ENCODE peak calls at places on chromosomes 16 and 17, in five cellular contexts. One of them, this sample, is unnamed.

GRCh38 chr16:89583895-89584644 is 8.5 kb downstream of the CPNE7 start:
- DNase-seq in stimulated activated naive CD8-positive, alpha-beta T cell treated with anti-CD3 and anti-CD28 coated beads, Interleukin-15, Interleukin-2, amounts not matched to agents 100 U/mL and 50 U/mL, for 24 hours: no peak
- DNase-seq in AG09309: no peak
- DNase-seq in Daoy: no peak
- DNase-seq in activated CD4-positive, alpha-beta memory T cell treated with anti-CD3 and anti-CD28 coated beads, Interleukin-2, amount 10 ng/mL, durations not matched to agents 7 days and 5 days: no peak
- DNase-seq in this sample: no peak

GRCh38 chr16:5193877-5194276 is 96.3 kb upstream of the EEF2KMT start:
- DNase-seq in Daoy: no peak
- DNase-seq in AG09309: no peak
- DNase-seq in stimulated activated naive CD8-positive, alpha-beta T cell treated with anti-CD3 and anti-CD28 coated beads, Interleukin-15, Interleukin-2, amounts not matched to agents 100 U/mL and 50 U/mL, for 24 hours: no peak
- DNase-seq in activated CD4-positive, alpha-beta memory T cell treated with anti-CD3 and anti-CD28 coated beads, Interleukin-2, amount 10 ng/mL, durations not matched to agents 7 days and 5 days: no peak
- DNase-seq in this sample: no peak

GRCh38 chr16:30413116-30413806 is 5.9 kb downstream of the ZNF771 start:
- DNase-seq in activated CD4-positive, alpha-beta memory T cell treated with anti-CD3 and anti-CD28 coated beads, Interleukin-2, amount 10 ng/mL, durations not matched to agents 7 days and 5 days: no peak
- DNase-seq in Daoy: no peak
- DNase-seq in AG09309: no peak
- DNase-seq in stimulated activated naive CD8-positive, alpha-beta T cell treated with anti-CD3 and anti-CD28 coated beads, Interleukin-15, Interleukin-2, amounts not matched to agents 100 U/mL and 50 U/mL, for 24 hours: no peak
- DNase-seq in this sample: no peak

GRCh38 chr17:8226536-8227237 is 16.3 kb upstream of the AURKB start:
- DNase-seq in AG09309: peak
- DNase-seq in stimulated activated naive CD8-positive, alpha-beta T cell treated with anti-CD3 and anti-CD28 coated beads, Interleukin-15, Interleukin-2, amounts not matched to agents 100 U/mL and 50 U/mL, for 24 hours: peak
- DNase-seq in Daoy: peak
- DNase-seq in activated CD4-positive, alpha-beta memory T cell treated with anti-CD3 and anti-CD28 coated beads, Interleukin-2, amount 10 ng/mL, durations not matched to agents 7 days and 5 days: peak
- DNase-seq in this sample: peak

GRCh38 chr17:56908061-56908542 is 5.7 kb downstream of the TRIM25 start:
- DNase-seq in activated CD4-positive, alpha-beta memory T cell treated with anti-CD3 and anti-CD28 coated beads, Interleukin-2, amount 10 ng/mL, durations not matched to agents 7 days and 5 days: peak
- DNase-seq in stimulated activated naive CD8-positive, alpha-beta T cell treated with anti-CD3 and anti-CD28 coated beads, Interleukin-15, Interleukin-2, amounts not matched to agents 100 U/mL and 50 U/mL, for 24 hours: peak
- DNase-seq in AG09309: no peak
- DNase-seq in Daoy: no peak
- DNase-seq in this sample: no peak

GRCh38 chr17:57756941-57757340 is 11.8 kb upstream of the CCDC182 start:
- DNase-seq in activated CD4-positive, alpha-beta memory T cell treated with anti-CD3 and anti-CD28 coated beads, Interleukin-2, amount 10 ng/mL, durations not matched to agents 7 days and 5 days: no peak
- DNase-seq in Daoy: no peak
- DNase-seq in stimulated activated naive CD8-positive, alpha-beta T cell treated with anti-CD3 and anti-CD28 coated beads, Interleukin-15, Interleukin-2, amounts not matched to agents 100 U/mL and 50 U/mL, for 24 hours: no peak
- DNase-seq in AG09309: no peak
- DNase-seq in this sample: no peak

GRCh38 chr17:70100983-70101382 is 26.0 kb downstream of the KCNJ16 start:
- DNase-seq in Daoy: no peak
- DNase-seq in stimulated activated naive CD8-positive, alpha-beta T cell treated with anti-CD3 and anti-CD28 coated beads, Interleukin-15, Interleukin-2, amounts not matched to agents 100 U/mL and 50 U/mL, for 24 hours: no peak
- DNase-seq in activated CD4-positive, alpha-beta memory T cell treated with anti-CD3 and anti-CD28 coated beads, Interleukin-2, amount 10 ng/mL, durations not matched to agents 7 days and 5 days: no peak
- DNase-seq in AG09309: no peak
- DNase-seq in this sample: no peak

GRCh38 chr16:890217-890616 is 80.6 kb downstream of the LMF1 start:
- DNase-seq in AG09309: no peak
- DNase-seq in stimulated activated naive CD8-positive, alpha-beta T cell treated with anti-CD3 and anti-CD28 coated beads, Interleukin-15, Interleukin-2, amounts not matched to agents 100 U/mL and 50 U/mL, for 24 hours: no peak
- DNase-seq in Daoy: no peak
- DNase-seq in activated CD4-positive, alpha-beta memory T cell treated with anti-CD3 and anti-CD28 coated beads, Interleukin-2, amount 10 ng/mL, durations not matched to agents 7 days and 5 days: no peak
- DNase-seq in this sample: no peak

GRCh38 chr16:74309789-74310781 is 13.5 kb downstream of the PSMD7 start:
- DNase-seq in activated CD4-positive, alpha-beta memory T cell treated with anti-CD3 and anti-CD28 coated beads, Interleukin-2, amount 10 ng/mL, durations not matched to agents 7 days and 5 days: peak
- DNase-seq in Daoy: peak
- DNase-seq in AG09309: peak
- DNase-seq in stimulated activated naive CD8-positive, alpha-beta T cell treated with anti-CD3 and anti-CD28 coated beads, Interleukin-15, Interleukin-2, amounts not matched to agents 100 U/mL and 50 U/mL, for 24 hours: peak
- DNase-seq in this sample: no peak

GRCh38 chr17:29747660-29748059 is 124.9 kb upstream of the CORO6 start:
- DNase-seq in AG09309: no peak
- DNase-seq in activated CD4-positive, alpha-beta memory T cell treated with anti-CD3 and anti-CD28 coated beads, Interleukin-2, amount 10 ng/mL, durations not matched to agents 7 days and 5 days: no peak
- DNase-seq in stimulated activated naive CD8-positive, alpha-beta T cell treated with anti-CD3 and anti-CD28 coated beads, Interleukin-15, Interleukin-2, amounts not matched to agents 100 U/mL and 50 U/mL, for 24 hours: no peak
- DNase-seq in Daoy: no peak
- DNase-seq in this sample: no peak

GRCh38 chr16:72895951-72896350 is 152.0 kb downstream of the ZFHX3 start:
- DNase-seq in Daoy: no peak
- DNase-seq in AG09309: no peak
- DNase-seq in activated CD4-positive, alpha-beta memory T cell treated with anti-CD3 and anti-CD28 coated beads, Interleukin-2, amount 10 ng/mL, durations not matched to agents 7 days and 5 days: no peak
- DNase-seq in stimulated activated naive CD8-positive, alpha-beta T cell treated with anti-CD3 and anti-CD28 coated beads, Interleukin-15, Interleukin-2, amounts not matched to agents 100 U/mL and 50 U/mL, for 24 hours: no peak
- DNase-seq in this sample: no peak

GRCh38 chr16:76946879-76947278 is 244.1 kb upstream of the MON1B start:
- DNase-seq in activated CD4-positive, alpha-beta memory T cell treated with anti-CD3 and anti-CD28 coated beads, Interleukin-2, amount 10 ng/mL, durations not matched to agents 7 days and 5 days: no peak
- DNase-seq in Daoy: peak
- DNase-seq in stimulated activated naive CD8-positive, alpha-beta T cell treated with anti-CD3 and anti-CD28 coated beads, Interleukin-15, Interleukin-2, amounts not matched to agents 100 U/mL and 50 U/mL, for 24 hours: no peak
- DNase-seq in AG09309: peak
- DNase-seq in this sample: peak

GRCh38 chr17:1013729-1014090 is 16.8 kb downstream of the TIMM22 start:
- DNase-seq in stimulated activated naive CD8-positive, alpha-beta T cell treated with anti-CD3 and anti-CD28 coated beads, Interleukin-15, Interleukin-2, amounts not matched to agents 100 U/mL and 50 U/mL, for 24 hours: no peak
- DNase-seq in Daoy: no peak
- DNase-seq in activated CD4-positive, alpha-beta memory T cell treated with anti-CD3 and anti-CD28 coated beads, Interleukin-2, amount 10 ng/mL, durations not matched to agents 7 days and 5 days: no peak
- DNase-seq in AG09309: no peak
- DNase-seq in this sample: no peak

GRCh38 chr17:63848834-63849689 is 6.6 kb upstream of the SMARCD2 start:
- DNase-seq in stimulated activated naive CD8-positive, alpha-beta T cell treated with anti-CD3 and anti-CD28 coated beads, Interleukin-15, Interleukin-2, amounts not matched to agents 100 U/mL and 50 U/mL, for 24 hours: peak
- DNase-seq in activated CD4-positive, alpha-beta memory T cell treated with anti-CD3 and anti-CD28 coated beads, Interleukin-2, amount 10 ng/mL, durations not matched to agents 7 days and 5 days: peak
- DNase-seq in Daoy: peak
- DNase-seq in AG09309: peak
- DNase-seq in this sample: peak

GRCh38 chr17:20314834-20315233 is 152.5 kb downstream of the LGALS9B start:
- DNase-seq in stimulated activated naive CD8-positive, alpha-beta T cell treated with anti-CD3 and anti-CD28 coated beads, Interleukin-15, Interleukin-2, amounts not matched to agents 100 U/mL and 50 U/mL, for 24 hours: no peak
- DNase-seq in Daoy: no peak
- DNase-seq in activated CD4-positive, alpha-beta memory T cell treated with anti-CD3 and anti-CD28 coated beads, Interleukin-2, amount 10 ng/mL, durations not matched to agents 7 days and 5 days: no peak
- DNase-seq in AG09309: no peak
- DNase-seq in this sample: no peak

GRCh38 chr16:79912592-79913310 is 312.2 kb upstream of the MAF start:
- DNase-seq in activated CD4-positive, alpha-beta memory T cell treated with anti-CD3 and anti-CD28 coated beads, Interleukin-2, amount 10 ng/mL, durations not matched to agents 7 days and 5 days: no peak
- DNase-seq in AG09309: no peak
- DNase-seq in Daoy: peak
- DNase-seq in stimulated activated naive CD8-positive, alpha-beta T cell treated with anti-CD3 and anti-CD28 coated beads, Interleukin-15, Interleukin-2, amounts not matched to agents 100 U/mL and 50 U/mL, for 24 hours: no peak
- DNase-seq in this sample: no peak

GRCh38 chr17:34133350-34133749 is 121.7 kb upstream of the CCL2 start:
- DNase-seq in Daoy: no peak
- DNase-seq in stimulated activated naive CD8-positive, alpha-beta T cell treated with anti-CD3 and anti-CD28 coated beads, Interleukin-15, Interleukin-2, amounts not matched to agents 100 U/mL and 50 U/mL, for 24 hours: no peak
- DNase-seq in AG09309: no peak
- DNase-seq in activated CD4-positive, alpha-beta memory T cell treated with anti-CD3 and anti-CD28 coated beads, Interleukin-2, amount 10 ng/mL, durations not matched to agents 7 days and 5 days: no peak
- DNase-seq in this sample: no peak

GRCh38 chr17:35257080-35257701 is 14.3 kb downstream of the SLFN5 start:
- DNase-seq in Daoy: peak
- DNase-seq in stimulated activated naive CD8-positive, alpha-beta T cell treated with anti-CD3 and anti-CD28 coated beads, Interleukin-15, Interleukin-2, amounts not matched to agents 100 U/mL and 50 U/mL, for 24 hours: no peak
- DNase-seq in activated CD4-positive, alpha-beta memory T cell treated with anti-CD3 and anti-CD28 coated beads, Interleukin-2, amount 10 ng/mL, durations not matched to agents 7 days and 5 days: no peak
- DNase-seq in AG09309: no peak
- DNase-seq in this sample: no peak

GRCh38 chr17:1492249-1493206 is at the start of gene MYO1C:
- DNase-seq in stimulated activated naive CD8-positive, alpha-beta T cell treated with anti-CD3 and anti-CD28 coated beads, Interleukin-15, Interleukin-2, amounts not matched to agents 100 U/mL and 50 U/mL, for 24 hours: no peak
- DNase-seq in AG09309: no peak
- DNase-seq in activated CD4-positive, alpha-beta memory T cell treated with anti-CD3 and anti-CD28 coated beads, Interleukin-2, amount 10 ng/mL, durations not matched to agents 7 days and 5 days: no peak
- DNase-seq in Daoy: no peak
- DNase-seq in this sample: no peak

GRCh38 chr17:17729620-17730249 is 48.5 kb downstream of the RAI1 start:
- DNase-seq in activated CD4-positive, alpha-beta memory T cell treated with anti-CD3 and anti-CD28 coated beads, Interleukin-2, amount 10 ng/mL, durations not matched to agents 7 days and 5 days: peak
- DNase-seq in stimulated activated naive CD8-positive, alpha-beta T cell treated with anti-CD3 and anti-CD28 coated beads, Interleukin-15, Interleukin-2, amounts not matched to agents 100 U/mL and 50 U/mL, for 24 hours: peak
- DNase-seq in Daoy: no peak
- DNase-seq in AG09309: no peak
- DNase-seq in this sample: no peak

GRCh38 chr17:27593857-27594255 is 37.1 kb upstream of the LGALS9 start:
- DNase-seq in activated CD4-positive, alpha-beta memory T cell treated with anti-CD3 and anti-CD28 coated beads, Interleukin-2, amount 10 ng/mL, durations not matched to agents 7 days and 5 days: no peak
- DNase-seq in stimulated activated naive CD8-positive, alpha-beta T cell treated with anti-CD3 and anti-CD28 coated beads, Interleukin-15, Interleukin-2, amounts not matched to agents 100 U/mL and 50 U/mL, for 24 hours: no peak
- DNase-seq in Daoy: no peak
- DNase-seq in AG09309: no peak
- DNase-seq in this sample: no peak

GRCh38 chr16:82368041-82368440 is 198.0 kb upstream of the MPHOSPH6 start:
- DNase-seq in Daoy: peak
- DNase-seq in activated CD4-positive, alpha-beta memory T cell treated with anti-CD3 and anti-CD28 coated beads, Interleukin-2, amount 10 ng/mL, durations not matched to agents 7 days and 5 days: no peak
- DNase-seq in AG09309: peak
- DNase-seq in stimulated activated naive CD8-positive, alpha-beta T cell treated with anti-CD3 and anti-CD28 coated beads, Interleukin-15, Interleukin-2, amounts not matched to agents 100 U/mL and 50 U/mL, for 24 hours: no peak
- DNase-seq in this sample: peak

GRCh38 chr16:2019919-2020831 is 590 bp downstream of the NPW start:
- DNase-seq in activated CD4-positive, alpha-beta memory T cell treated with anti-CD3 and anti-CD28 coated beads, Interleukin-2, amount 10 ng/mL, durations not matched to agents 7 days and 5 days: no peak
- DNase-seq in AG09309: no peak
- DNase-seq in stimulated activated naive CD8-positive, alpha-beta T cell treated with anti-CD3 and anti-CD28 coated beads, Interleukin-15, Interleukin-2, amounts not matched to agents 100 U/mL and 50 U/mL, for 24 hours: no peak
- DNase-seq in Daoy: no peak
- DNase-seq in this sample: no peak

GRCh38 chr16:62406387-62406786 is 370.1 kb upstream of the CDH8 start:
- DNase-seq in AG09309: no peak
- DNase-seq in stimulated activated naive CD8-positive, alpha-beta T cell treated with anti-CD3 and anti-CD28 coated beads, Interleukin-15, Interleukin-2, amounts not matched to agents 100 U/mL and 50 U/mL, for 24 hours: no peak
- DNase-seq in activated CD4-positive, alpha-beta memory T cell treated with anti-CD3 and anti-CD28 coated beads, Interleukin-2, amount 10 ng/mL, durations not matched to agents 7 days and 5 days: no peak
- DNase-seq in Daoy: no peak
- DNase-seq in this sample: no peak

GRCh38 chr16:48384982-48385271 is 286 bp downstream of the SIAH1 start:
- DNase-seq in activated CD4-positive, alpha-beta memory T cell treated with anti-CD3 and anti-CD28 coated beads, Interleukin-2, amount 10 ng/mL, durations not matched to agents 7 days and 5 days: no peak
- DNase-seq in stimulated activated naive CD8-positive, alpha-beta T cell treated with anti-CD3 and anti-CD28 coated beads, Interleukin-15, Interleukin-2, amounts not matched to agents 100 U/mL and 50 U/mL, for 24 hours: no peak
- DNase-seq in Daoy: no peak
- DNase-seq in AG09309: no peak
- DNase-seq in this sample: no peak

GRCh38 chr17:50148226-50149098 is 2.0 kb downstream of the PPP1R9B start:
- DNase-seq in AG09309: no peak
- DNase-seq in stimulated activated naive CD8-positive, alpha-beta T cell treated with anti-CD3 and anti-CD28 coated beads, Interleukin-15, Interleukin-2, amounts not matched to agents 100 U/mL and 50 U/mL, for 24 hours: peak
- DNase-seq in Daoy: peak
- DNase-seq in activated CD4-positive, alpha-beta memory T cell treated with anti-CD3 and anti-CD28 coated beads, Interleukin-2, amount 10 ng/mL, durations not matched to agents 7 days and 5 days: peak
- DNase-seq in this sample: no peak

GRCh38 chr16:53156516-53156915 is 101.7 kb downstream of the CHD9 start:
- DNase-seq in AG09309: peak
- DNase-seq in stimulated activated naive CD8-positive, alpha-beta T cell treated with anti-CD3 and anti-CD28 coated beads, Interleukin-15, Interleukin-2, amounts not matched to agents 100 U/mL and 50 U/mL, for 24 hours: no peak
- DNase-seq in activated CD4-positive, alpha-beta memory T cell treated with anti-CD3 and anti-CD28 coated beads, Interleukin-2, amount 10 ng/mL, durations not matched to agents 7 days and 5 days: no peak
- DNase-seq in Daoy: no peak
- DNase-seq in this sample: peak

GRCh38 chr17:57906910-57907309 is 48.3 kb downstream of the CUEDC1 start:
- DNase-seq in Daoy: peak
- DNase-seq in AG09309: no peak
- DNase-seq in activated CD4-positive, alpha-beta memory T cell treated with anti-CD3 and anti-CD28 coated beads, Interleukin-2, amount 10 ng/mL, durations not matched to agents 7 days and 5 days: no peak
- DNase-seq in stimulated activated naive CD8-positive, alpha-beta T cell treated with anti-CD3 and anti-CD28 coated beads, Interleukin-15, Interleukin-2, amounts not matched to agents 100 U/mL and 50 U/mL, for 24 hours: no peak
- DNase-seq in this sample: no peak

GRCh38 chr16:82735176-82735575 is 108.4 kb downstream of the CDH13 start:
- DNase-seq in Daoy: no peak
- DNase-seq in AG09309: no peak
- DNase-seq in activated CD4-positive, alpha-beta memory T cell treated with anti-CD3 and anti-CD28 coated beads, Interleukin-2, amount 10 ng/mL, durations not matched to agents 7 days and 5 days: no peak
- DNase-seq in stimulated activated naive CD8-positive, alpha-beta T cell treated with anti-CD3 and anti-CD28 coated beads, Interleukin-15, Interleukin-2, amounts not matched to agents 100 U/mL and 50 U/mL, for 24 hours: no peak
- DNase-seq in this sample: no peak

This sample was measured in GM04503.